ENCODE peak calls at places on chromosomes 11 and 22, in seven cellular contexts. J is prostate gland; P is CD4-positive, CD25-positive, alpha-beta regulatory T cell; N is pancreas; Y is thyroid gland; K is bronchial epithelial cell; O is foreskin keratinocyte. V is an unnamed sample.

GRCh38 chr22:28710112-28710888 is 30.7 kb upstream of the TTC28 start:
- DNase-seq in P (no peak), O (peak; percentile 55), K (peak; percentile 83), J (no peak), Y (no peak), N (no peak), V (no peak)

GRCh38 chr11:72652871-72653615 is 21.2 kb downstream of the PDE2A start:
- DNase-seq in P (no peak), Y (no peak), J (no peak), N (no peak), O (no peak), K (no peak), V (no peak)

GRCh38 chr11:119538748-119539147 is 115.8 kb upstream of the THY1 start:
- DNase-seq in J (no peak), Y (no peak), O (no peak), K (peak; percentile 7), P (no peak), N (no peak), V (no peak)

GRCh38 chr22:40479887-40480538 is 109.6 kb downstream of the SGSM3 start:
- DNase-seq in J (no peak), N (no peak), Y (no peak), O (no peak), K (peak; percentile 80), P (no peak), V (no peak)

GRCh38 chr11:78742430-78742829 is 167.8 kb upstream of the NARS2 start:
- DNase-seq in O (no peak), J (peak; percentile 85), P (no peak), Y (peak; percentile 97), K (peak; percentile 79), N (peak; percentile 91), V (no peak)

GRCh38 chr11:92964471-92964870 is 5.0 kb upstream of the MTNR1B start:
- DNase-seq in O (no peak), N (peak; percentile 23), Y (no peak), J (peak; percentile 20), K (peak; percentile 57), P (no peak), V (no peak)

GRCh38 chr22:35656284-35656752 is 8.1 kb downstream of the APOL6 start:
- DNase-seq in N (no peak), O (no peak), J (no peak), K (peak; percentile 15), P (no peak), Y (no peak), V (no peak)

GRCh38 chr11:115670538-115671200 is 166.5 kb upstream of the CADM1 start:
- DNase-seq in K (peak; percentile 23), O (no peak), N (no peak), J (no peak), P (no peak), Y (no peak), V (no peak)

GRCh38 chr11:131136476-131136875 is 220.2 kb upstream of the SNX19 start:
- DNase-seq in K (peak; percentile 49), O (peak; percentile 22), Y (no peak), J (no peak), P (no peak), N (no peak), V (no peak)

DNA sequence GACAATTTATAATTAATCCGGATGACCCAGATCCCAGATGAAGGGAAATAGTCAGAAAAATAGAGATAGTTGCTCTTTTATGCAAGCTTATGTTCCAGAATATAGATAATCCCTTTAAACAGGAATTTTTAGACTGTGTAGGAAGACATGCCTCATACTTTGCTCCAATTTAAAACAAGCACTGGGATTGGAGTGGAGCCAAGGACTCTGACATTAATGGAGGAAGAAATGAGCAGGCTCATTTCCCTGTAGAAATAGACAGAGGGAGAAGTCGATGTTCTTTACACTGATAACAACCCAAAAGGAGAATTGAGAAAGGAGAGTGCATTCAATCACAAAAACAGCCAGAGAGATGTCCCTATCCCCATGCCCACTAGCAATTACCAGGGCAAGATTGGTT is 70.1 kb upstream of the LRRC55 start:
- DNase-seq in P (no peak), Y (no peak), J (no peak), K (no peak), N (no peak), O (no peak), V (no peak)
- H3K27me3 ChIP-seq in P (no peaks in the 10 kb centered on the region), Y (no peaks in the 10 kb centered on the region), J (no peaks in the 10 kb centered on the region), K (peaks cover 2% of the 10 kb centered on the region), N (no peaks in the 10 kb centered on the region), O (peaks cover 16% of the 10 kb centered on the region), V (no peaks in the 10 kb centered on the region)

GRCh38 chr22:43440556-43440955 is 28.7 kb downstream of the MPPED1 start:
- DNase-seq in K (no peak), Y (no peak), J (no peak), O (no peak), P (no peak), N (no peak), V (no peak)

GRCh38 chr22:43441751-43442150 is 29.9 kb downstream of the MPPED1 start:
- DNase-seq in O (no peak), K (no peak), Y (no peak), J (no peak), N (no peak), P (no peak), V (no peak)

GRCh38 chr22:43442386-43443060 is 30.7 kb downstream of the MPPED1 start:
- DNase-seq in O (no peak), Y (no peak), P (no peak), J (no peak), N (no peak), K (no peak), V (no peak)

GRCh38 chr22:43441216-43441615 is 29.4 kb downstream of the MPPED1 start:
- DNase-seq in P (no peak), Y (no peak), O (no peak), J (no peak), N (no peak), K (no peak), V (no peak)

GRCh38 chr22:43443072-43443471 is 31.3 kb downstream of the MPPED1 start:
- DNase-seq in O (no peak), J (no peak), N (no peak), K (no peak), Y (no peak), P (no peak), V (no peak)
- H3K27me3 ChIP-seq in O (no peaks in the 10 kb centered on the region), J (no peaks in the 10 kb centered on the region), N (no peaks in the 10 kb centered on the region), K (peaks cover 4% of the 10 kb centered on the region), Y (no peaks in the 10 kb centered on the region), P (no peaks in the 10 kb centered on the region), V (no peaks in the 10 kb centered on the region)

GRCh38 chr22:22154068-22154467 is 90.5 kb upstream of the VPREB1 start:
- DNase-seq in J (no peak), Y (no peak), O (no peak), N (no peak), K (peak; percentile 8), P (no peak), V (no peak)
- H3K27me3 ChIP-seq in J (peaks cover 2% of the 10 kb centered on the region), Y (no peaks in the 10 kb centered on the region), O (peaks cover 39% of the 10 kb centered on the region), N (peaks cover 19% of the 10 kb centered on the region), K (peaks cover 2% of the 10 kb centered on the region), P (peaks cover 9% of the 10 kb centered on the region), V (no peaks in the 10 kb centered on the region)

DNA sequence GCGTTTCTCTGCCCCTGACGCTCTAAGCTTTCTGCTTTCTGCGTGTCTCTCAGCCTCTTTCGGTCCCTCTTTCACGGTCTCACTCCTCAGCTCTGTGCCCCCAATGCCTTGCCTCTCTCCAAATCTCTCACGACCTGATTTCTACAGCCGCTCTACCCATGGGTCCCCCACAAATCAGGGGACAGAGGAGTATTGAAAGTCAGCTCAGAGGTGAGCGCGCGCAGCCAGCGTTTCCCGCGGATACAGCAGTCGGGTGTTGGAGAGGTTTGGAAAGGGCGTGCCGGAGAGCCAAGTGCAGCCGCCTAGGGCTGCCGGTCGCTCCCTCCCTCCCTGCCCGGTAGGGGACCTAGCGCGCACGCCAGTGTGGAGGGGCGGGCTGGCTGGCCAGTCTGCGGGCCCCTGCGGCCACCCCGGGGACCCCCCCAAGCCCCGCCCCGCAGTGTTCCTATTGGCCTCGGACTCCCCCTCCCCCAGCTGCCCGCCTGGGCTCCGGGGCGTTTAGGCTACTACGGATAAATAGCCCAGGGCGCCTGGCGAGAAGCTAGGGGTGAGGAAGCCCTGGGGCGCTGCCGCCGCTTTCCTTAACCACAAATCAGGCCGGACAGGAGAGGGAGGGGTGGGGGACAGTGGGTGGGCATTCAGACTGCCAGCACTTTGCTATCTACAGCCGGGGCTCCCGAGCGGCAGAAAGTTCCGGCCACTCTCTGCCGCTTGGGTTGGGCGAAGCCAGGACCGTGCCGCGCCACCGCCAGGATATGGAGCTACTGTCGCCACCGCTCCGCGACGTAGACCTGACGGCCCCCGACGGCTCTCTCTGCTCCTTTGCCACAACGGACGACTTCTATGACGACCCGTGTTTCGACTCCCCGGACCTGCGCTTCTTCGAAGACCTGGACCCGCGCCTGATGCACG is at the start of gene MYOD1:
- DNase-seq in P (no peak), O (peak; percentile 33), J (no peak), Y (no peak), N (no peak), K (no peak), V (no peak)
- H3K27me3 ChIP-seq in P (peaks cover 10% of the 10 kb centered on the region), O (peaks cover 100% of the 10 kb centered on the region), J (peaks cover 38% of the 10 kb centered on the region), Y (peaks cover 30% of the 10 kb centered on the region), N (peaks cover 28% of the 10 kb centered on the region), K (peaks cover 58% of the 10 kb centered on the region), V (peaks cover 29% of the 10 kb centered on the region)

GRCh38 chr22:23832226-23833016 is 6.4 kb downstream of the DERL3 start:
- DNase-seq in N (no peak), O (no peak), K (no peak), P (no peak), J (no peak), Y (no peak), V (no peak)

GRCh38 chr22:23831781-23832180 is 7.0 kb downstream of the DERL3 start:
- DNase-seq in J (no peak), P (no peak), K (no peak), N (no peak), O (no peak), Y (no peak), V (no peak)

GRCh38 chr22:23833911-23834317 is 4.9 kb downstream of the DERL3 start:
- DNase-seq in N (no peak), J (no peak), K (no peak), P (no peak), Y (no peak), O (no peak), V (no peak)

GRCh38 chr22:23834406-23834805 is 4.4 kb downstream of the DERL3 start:
- DNase-seq in K (no peak), O (no peak), P (no peak), J (no peak), Y (no peak), N (no peak), V (no peak)

GRCh38 chr22:23833017-23833795 is 5.6 kb downstream of the DERL3 start:
- DNase-seq in K (no peak), N (no peak), O (no peak), Y (no peak), J (no peak), P (no peak), V (no peak)
- H3K27me3 ChIP-seq in K (no peaks in the 10 kb centered on the region), N (no peaks in the 10 kb centered on the region), O (no peaks in the 10 kb centered on the region), Y (no peaks in the 10 kb centered on the region), J (no peaks in the 10 kb centered on the region), P (no peaks in the 10 kb centered on the region), V (no peaks in the 10 kb centered on the region)

V was measured in effector memory CD4-positive, alpha-beta T cell.